ENCODE peak calls at places on chromosomes 5 and 9, in four cellular contexts. Q, X, Z and C are unnamed samples.

GRCh38 chr5:61765471-61765870 is 433.4 kb downstream of the ZSWIM6 start:
- DNase-seq in Q (no peak), X (no peak), Z (no peak), C (no peak)

GRCh38 chr5:179231309-179231708 is 114.0 kb downstream of the ADAMTS2 start:
- DNase-seq in Q (no peak), X (no peak), Z (no peak), C (no peak)

GRCh38 chr9:122258886-122259415 is 5.7 kb downstream of the RBM18 start:
- DNase-seq in Q (no peak), X (no peak), Z (no peak), C (no peak)

GRCh38 chr5:33118761-33119415 is 321.9 kb upstream of the TARS1 start:
- DNase-seq in Q (no peak), X (no peak), Z (peak), C (no peak)

GRCh38 chr9:127572961-127573727 is 38.9 kb upstream of the STXBP1 start:
- DNase-seq in Q (no peak), X (no peak), Z (peak), C (peak)

GRCh38 chr5:154476343-154477213 is 1.4 kb downstream of the HAND1 start:
- DNase-seq in Q (no peak), X (no peak), Z (no peak), C (no peak)

GRCh38 chr9:136019681-136020060 is 58.5 kb upstream of the UBAC1 start:
- DNase-seq in Q (no peak), X (no peak), Z (no peak), C (no peak)

GRCh38 chr9:19768798-19769197 is 20.0 kb downstream of the SLC24A2 start:
- DNase-seq in Q (no peak), X (no peak), Z (no peak), C (no peak)

GRCh38 chr5:95760291-95761191 is 29.4 kb downstream of the RHOBTB3 start:
- DNase-seq in Q (peak), X (peak), Z (peak), C (peak)

GRCh38 chr9:22446589-22446949 is at the start of gene DMRTA1:
- DNase-seq in Q (no peak), X (peak), Z (peak), C (peak)

GRCh38 chr5:23084815-23085214 is 231.7 kb upstream of the CDH12 start:
- DNase-seq in Q (no peak), X (no peak), Z (no peak), C (no peak)

GRCh38 chr5:149845601-149846000 is 99.0 kb downstream of the PDE6A start:
- DNase-seq in Q (no peak), X (no peak), Z (no peak), C (no peak)

GRCh38 chr5:147809830-147810666 is 21.4 kb downstream of the SPINK1 start:
- DNase-seq in Q (no peak), X (no peak), Z (peak), C (peak)

GRCh38 chr9:126690431-126691051 is 76.8 kb downstream of the LMX1B start:
- DNase-seq in Q (peak), X (peak), Z (no peak), C (no peak)

GRCh38 chr5:1156754-1157460 is 44.5 kb upstream of the SLC6A19 start:
- DNase-seq in Q (no peak), X (no peak), Z (no peak), C (no peak)

GRCh38 chr9:93505518-93506123 is 52.2 kb upstream of the FAM120AOS start:
- DNase-seq in Q (no peak), X (no peak), Z (no peak), C (no peak)

GRCh38 chr9:121827251-121827967 is 176.0 kb downstream of the DAB2IP start:
- DNase-seq in Q (no peak), X (no peak), Z (no peak), C (no peak)

GRCh38 chr5:137075163-137075970 is 423.8 kb downstream of the SPOCK1 start:
- DNase-seq in Q (peak), X (no peak), Z (peak), C (no peak)

GRCh38 chr9:129111762-129112151 is 542 bp downstream of the PTPA start:
- DNase-seq in Q (peak), X (peak), Z (peak), C (peak)

GRCh38 chr9:118222375-118222774 is 518.2 kb downstream of the TLR4 start:
- DNase-seq in Q (no peak), X (no peak), Z (no peak), C (no peak)

DNA sequence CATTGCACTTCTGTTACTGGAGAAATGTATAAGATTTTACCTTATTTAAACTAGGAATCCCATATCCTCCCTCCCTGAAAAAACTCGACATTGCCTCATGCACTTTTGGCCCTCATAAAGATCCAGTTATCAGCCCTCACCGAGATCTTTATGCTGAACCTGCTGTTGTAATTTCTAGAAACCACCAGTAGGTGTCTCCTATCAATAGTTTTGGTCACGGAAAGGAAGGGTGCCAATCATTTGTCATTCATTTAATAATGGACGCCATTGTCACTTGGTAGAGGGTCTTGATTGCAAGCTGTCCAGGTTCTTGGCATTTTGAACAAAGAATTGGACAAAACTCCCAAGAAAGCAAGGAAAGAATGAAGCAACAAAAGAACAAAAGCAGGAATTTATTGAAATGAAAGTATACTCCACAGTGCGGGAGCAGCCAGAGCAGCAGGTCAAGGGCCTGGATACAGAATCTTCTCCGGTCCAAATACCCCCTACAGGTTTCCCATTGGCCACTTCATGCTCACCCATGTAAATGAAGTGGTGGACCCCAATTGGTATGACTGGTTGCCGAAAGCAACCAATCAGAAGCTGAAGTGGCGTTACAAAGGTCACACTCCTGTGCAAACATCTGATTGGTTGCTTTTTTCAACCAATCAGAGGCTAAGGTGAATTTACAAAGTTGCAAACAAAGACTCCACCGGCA is 524.3 kb downstream of the PSAT1 start:
- DNase-seq in Q (peak), X (no peak), Z (peak), C (peak)
- H3K4me3 ChIP-seq in Q (no peak), X (no peak), Z (peak), C (no peak)

DNA sequence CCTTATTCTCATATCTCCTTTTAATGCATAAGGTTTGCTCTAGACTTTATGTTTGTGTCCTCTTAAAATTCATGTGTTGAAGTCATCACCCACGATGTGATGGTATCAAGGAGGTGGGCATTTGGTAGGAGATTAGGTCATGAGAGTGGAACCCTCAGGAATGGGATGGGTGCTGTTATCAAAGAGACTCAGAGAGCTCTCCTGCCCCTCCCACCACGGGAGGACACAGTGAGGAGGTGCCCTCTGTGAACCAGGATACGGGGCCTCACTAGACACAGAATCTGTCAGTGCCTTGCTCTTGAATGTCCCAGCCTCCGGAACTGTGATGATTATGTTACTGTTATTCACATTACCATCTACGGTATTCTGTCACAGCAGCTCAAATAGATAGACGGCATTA is 359.0 kb downstream of the IRX1 start:
- DNase-seq in Q (no peak), X (no peak), Z (no peak), C (no peak)
- H3K4me3 ChIP-seq in Q (no peak), X (no peak), Z (no peak), C (no peak)

GRCh38 chr5:127802477-127802865 is 99.3 kb downstream of the CCDC192 start:
- DNase-seq in Q (no peak), X (no peak), Z (peak), C (no peak)
- H3K4me3 ChIP-seq in Q (no peak), X (no peak), Z (no peak), C (no peak)

DNA sequence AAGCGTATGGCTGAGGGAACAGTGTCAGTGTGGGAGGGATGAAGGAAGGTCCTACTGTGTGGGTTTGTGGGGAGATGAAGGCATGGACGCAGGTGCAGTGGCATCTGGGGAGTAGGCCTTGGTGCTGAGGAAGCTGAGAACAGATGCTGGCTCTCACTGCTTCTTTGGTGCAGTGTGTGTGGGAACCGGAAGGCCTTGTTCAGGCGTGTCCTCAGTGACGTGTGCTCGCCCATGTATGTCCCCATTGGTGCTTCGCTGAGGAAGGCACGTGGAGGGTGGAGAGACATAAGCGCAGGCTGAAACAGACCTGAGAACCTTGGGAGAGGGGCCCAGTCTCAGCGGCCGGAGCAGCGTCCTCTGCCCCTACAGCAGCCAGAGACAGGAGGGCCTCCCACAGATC is 18.7 kb downstream of the ADAMTS13 start:
- DNase-seq in Q (peak), X (peak), Z (no peak), C (no peak)
- H3K4me3 ChIP-seq in Q (no peak), X (no peak), Z (no peak), C (no peak)